ENCODE peak calls at places on chromosomes 3 and 15, in five cellular contexts. A is heart right ventricle, O is dorsolateral prefrontal cortex, Z is IMR-90, J is fibroblast of the aortic adventitia. H is an unnamed sample.

GRCh38 chr3:196902296-196902695 is 34.6 kb downstream of the SENP5 start:
- DNase-seq in A (no peak), J (no peak), O (no peak), Z (no peak), H (no peak)

GRCh38 chr3:124846189-124846588 is 41.0 kb downstream of the ITGB5 start:
- DNase-seq in J (peak), A (no peak), O (no peak), Z (peak), H (peak)

GRCh38 chr15:59654043-59654442 is 3.3 kb downstream of the GTF2A2 start:
- DNase-seq in J (no peak), Z (no peak), O (no peak), A (no peak), H (no peak)

GRCh38 chr3:122563717-122564025 is 429 bp downstream of the PARP9 start:
- DNase-seq in Z (no peak), A (no peak), O (no peak), J (peak), H (peak)

GRCh38 chr15:69973102-69973714 is 124.5 kb downstream of the TLE3 start:
- DNase-seq in A (no peak), J (peak), Z (peak), O (no peak), H (peak)

GRCh38 chr3:138195491-138195890 is 8.4 kb downstream of the ARMC8 start:
- DNase-seq in J (no peak), A (no peak), Z (no peak), O (no peak), H (no peak)

GRCh38 chr3:193665370-193665989 is 72.5 kb downstream of the OPA1 start:
- DNase-seq in O (no peak), J (peak), Z (peak), A (no peak), H (peak)

GRCh38 chr3:177427540-177427939 is 230.3 kb upstream of the TBL1XR1 start:
- DNase-seq in O (no peak), J (peak), Z (peak), A (no peak), H (peak)

GRCh38 chr3:196968233-196969000 is at the start of gene PIGZ:
- DNase-seq in A (peak), J (peak), O (no peak), Z (no peak), H (peak)

DNA sequence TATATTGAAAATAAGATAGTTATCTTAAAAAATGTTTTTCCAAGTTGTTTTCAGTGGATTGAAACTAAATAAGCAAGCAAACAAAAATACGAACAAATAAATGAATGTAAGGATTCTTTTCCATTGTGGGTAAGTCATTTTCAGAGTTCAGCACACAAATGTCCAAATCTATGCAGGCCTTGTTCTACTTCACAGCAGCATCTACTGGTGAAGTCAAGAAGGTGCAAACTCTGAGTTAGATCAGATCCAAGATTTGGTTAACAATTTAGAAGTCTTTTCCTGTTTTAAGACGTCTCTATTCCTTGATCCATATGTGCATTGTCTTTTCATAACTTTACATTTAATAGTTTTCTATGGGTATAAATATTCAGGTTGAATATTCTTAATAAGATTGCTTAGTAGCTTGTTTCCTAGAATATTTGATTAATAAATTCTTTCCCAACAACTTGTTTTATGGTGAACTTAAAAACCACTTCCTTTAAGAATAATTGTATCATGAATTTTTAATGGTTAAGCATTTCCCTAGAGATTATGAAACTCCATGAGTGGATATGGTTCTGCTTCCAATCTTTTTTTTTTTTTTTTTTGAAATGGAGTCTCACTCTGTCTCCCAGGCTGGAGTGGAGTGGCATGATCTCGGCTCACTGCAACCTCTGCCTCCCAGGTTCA is 10.5 kb downstream of the PTX3 start:
- DNase-seq in J (peak), Z (peak), O (no peak), A (no peak), H (peak)
- TF ChIP-seq CTCF in J (peak), Z (peak), O (peak), A (peak), H (peak)

GRCh38 chr3:170050753-170051152 is 13.0 kb downstream of the GPR160 start:
- DNase-seq in J (no peak), A (no peak), Z (no peak), O (no peak), H (no peak)
- H3K4me3 ChIP-seq in J (no peak), A (no peak), Z (no peak), O (no peak), H (no peak)

GRCh38 chr3:182058488-182058887 is 346.8 kb downstream of the SOX2 start:
- DNase-seq in O (no peak), Z (no peak), J (no peak), A (no peak), H (no peak)
- TF ChIP-seq CTCF in O (no peak), Z (no peak), J (no peak), A (no peak), H (no peak)

DNA sequence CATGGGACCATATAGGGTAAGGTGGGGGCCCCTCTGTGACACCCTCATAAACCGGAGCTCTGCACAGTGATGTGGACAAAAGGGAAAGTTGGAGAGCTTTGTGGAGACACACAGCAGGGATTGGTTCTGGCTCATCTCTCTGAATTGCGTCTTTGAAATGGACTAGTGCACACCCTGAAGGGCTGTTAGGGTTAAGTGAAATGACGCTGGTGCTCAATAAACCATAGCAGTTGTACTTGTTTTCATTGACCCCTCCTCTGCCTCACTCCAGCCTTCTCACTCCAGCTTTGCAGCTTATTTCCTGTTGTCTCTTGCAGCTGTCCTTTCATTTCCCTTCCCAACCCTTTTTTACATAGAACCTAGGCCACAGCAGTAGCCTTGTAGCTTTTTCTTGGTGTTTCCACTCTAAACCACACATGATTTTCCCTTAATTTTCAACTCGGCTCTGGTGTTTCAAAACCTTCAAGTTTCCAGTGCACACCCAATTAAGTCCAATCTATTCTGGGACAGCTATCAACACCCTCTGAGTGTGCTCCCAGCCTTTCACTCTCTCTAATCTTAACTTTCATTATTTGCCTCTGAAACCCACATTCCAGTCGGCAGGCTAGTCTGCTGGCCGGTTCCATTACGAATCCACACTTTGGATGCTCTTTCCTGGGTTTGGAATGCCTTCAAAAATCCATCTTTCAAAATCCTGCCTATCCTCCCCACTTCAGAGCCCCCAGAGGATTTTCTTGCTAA is 6.4 kb downstream of the C3orf52 start:
- DNase-seq in Z (peak), J (peak), A (no peak), O (no peak), H (peak)
- H3K4me3 ChIP-seq in Z (no peak), J (peak), A (no peak), O (no peak), H (no peak)

H was measured in fibroblast of pulmonary artery.